ENCODE peak calls at places on chromosomes 2 and 18, in six cellular contexts. Y is breast epithelium, J is COR-L47, G is caudate nucleus, H is SW 1271, L is bronchial epithelial cell. F is an unnamed sample.

GRCh38 chr18:21949326-21950015 is 208.9 kb downstream of the MIB1 start:
- DNase-seq in H (no peak), G (no peak), L (peak), J (no peak), Y (no peak), F (no peak)

GRCh38 chr2:15806801-15807417 is 133.4 kb upstream of the MYCN start:
- DNase-seq in J (no peak), L (no peak), G (no peak), H (no peak), Y (no peak), F (no peak)

GRCh38 chr2:30300456-30301221 is 69.3 kb downstream of the LBH start:
- DNase-seq in H (no peak), L (no peak), G (no peak), Y (no peak), J (no peak), F (peak)

GRCh38 chr2:208369091-208369490 is 37.5 kb upstream of the PTH2R start:
- DNase-seq in H (no peak), J (no peak), L (peak), G (no peak), Y (no peak), F (peak)

GRCh38 chr2:99891358-99891757 is 251.0 kb downstream of the AFF3 start:
- DNase-seq in J (no peak), H (no peak), Y (no peak), L (no peak), G (no peak), F (no peak)

GRCh38 chr2:133235959-133236358 is 332.3 kb downstream of the NCKAP5 start:
- DNase-seq in L (peak), H (no peak), Y (no peak), G (no peak), J (no peak), F (peak)

GRCh38 chr2:71455741-71456569 is 2.6 kb downstream of the DYSF start:
- DNase-seq in Y (no peak), H (no peak), G (no peak), J (no peak), L (no peak), F (no peak)

GRCh38 chr2:75646583-75647425 is at the start of gene MRPL19:
- DNase-seq in J (peak), Y (peak), L (peak), H (peak), G (peak), F (peak)

GRCh38 chr2:196515041-196515440 is 124.5 kb upstream of the CCDC150 start:
- DNase-seq in Y (no peak), H (no peak), L (no peak), G (no peak), J (no peak), F (no peak)

GRCh38 chr2:109290887-109291675 is 162.1 kb downstream of the SH3RF3 start:
- DNase-seq in H (no peak), L (peak), J (no peak), Y (no peak), G (peak), F (peak)

GRCh38 chr2:236894791-236895190 is 190.9 kb upstream of the COPS8 start:
- DNase-seq in J (no peak), L (no peak), Y (no peak), G (no peak), H (no peak), F (no peak)

GRCh38 chr2:182577816-182578215 is 138.2 kb upstream of the DNAJC10 start:
- DNase-seq in L (no peak), Y (no peak), J (no peak), G (no peak), H (no peak), F (no peak)

GRCh38 chr18:5884375-5884774 is 10.9 kb downstream of the TMEM200C start:
- DNase-seq in G (no peak), J (no peak), L (no peak), Y (no peak), H (no peak), F (no peak)

GRCh38 chr2:129888896-129889295 is 90.6 kb upstream of the RAB6C start:
- DNase-seq in J (no peak), L (peak), Y (no peak), H (no peak), G (no peak), F (peak)

GRCh38 chr2:112144966-112145365 is 6.8 kb downstream of the FBLN7 start:
- DNase-seq in J (no peak), G (no peak), Y (no peak), H (no peak), L (no peak), F (no peak)

GRCh38 chr2:20589975-20590703 is 60.8 kb downstream of the HS1BP3 start:
- DNase-seq in G (no peak), H (no peak), J (no peak), Y (no peak), L (peak), F (no peak)

GRCh38 chr2:145541028-145541427 is 1021.1 kb upstream of the ZEB2 start:
- DNase-seq in L (no peak), Y (no peak), J (no peak), G (no peak), H (no peak), F (no peak)

GRCh38 chr18:26304511-26304910 is 78.3 kb downstream of the TAF4B start:
- DNase-seq in Y (no peak), L (no peak), J (no peak), G (no peak), H (no peak), F (no peak)

GRCh38 chr2:98412751-98413445 is 31.8 kb upstream of the INPP4A start:
- DNase-seq in J (peak), L (peak), Y (no peak), G (peak), H (peak), F (peak)

GRCh38 chr2:127516031-127516430 is 10.3 kb downstream of the IWS1 start:
- DNase-seq in J (no peak), L (no peak), H (no peak), G (peak), Y (peak), F (peak)

GRCh38 chr2:119650206-119650605 is 28.8 kb upstream of the TMEM177 start:
- DNase-seq in H (no peak), Y (no peak), J (no peak), L (no peak), G (no peak), F (no peak)

GRCh38 chr2:65788556-65788955 is 356.2 kb upstream of the SPRED2 start:
- DNase-seq in Y (no peak), J (no peak), G (no peak), H (no peak), L (no peak), F (no peak)

GRCh38 chr18:33115917-33116316 is 324.6 kb downstream of the CCDC178 start:
- DNase-seq in G (no peak), Y (no peak), H (no peak), L (no peak), J (no peak), F (no peak)

GRCh38 chr2:9118383-9118960 is 88.1 kb upstream of the ASAP2 start:
- DNase-seq in J (no peak), L (no peak), H (no peak), G (no peak), Y (no peak), F (no peak)

GRCh38 chr2:11576398-11576797 is 42.6 kb downstream of the GREB1 start:
- DNase-seq in L (no peak), G (no peak), Y (no peak), J (no peak), H (no peak), F (no peak)

GRCh38 chr18:6414723-6415362 is at the start of gene L3MBTL4:
- DNase-seq in Y (peak), G (peak), H (no peak), J (peak), L (no peak), F (no peak)

GRCh38 chr18:68494802-68495560 is 219.9 kb downstream of the TMX3 start:
- DNase-seq in H (no peak), Y (no peak), G (no peak), J (no peak), L (peak), F (peak)

GRCh38 chr2:27638709-27639108 is 9.9 kb downstream of the GPN1 start:
- DNase-seq in L (peak), J (no peak), H (no peak), Y (no peak), G (no peak), F (peak)

GRCh38 chr2:85853499-85854165 is 35.2 kb downstream of the ST3GAL5 start:
- DNase-seq in H (no peak), J (no peak), G (no peak), L (no peak), Y (no peak), F (no peak)

GRCh38 chr18:55416791-55417190 is 171.2 kb downstream of the TCF4 start:
- DNase-seq in Y (no peak), H (no peak), L (no peak), J (no peak), G (no peak), F (no peak)

GRCh38 chr2:235498556-235499305 is 4.9 kb downstream of the AGAP1 start:
- DNase-seq in H (no peak), G (no peak), Y (no peak), J (peak), L (no peak), F (no peak)

GRCh38 chr18:11247381-11247970 is 98.1 kb upstream of the PIEZO2 start:
- DNase-seq in H (no peak), Y (no peak), G (no peak), J (no peak), L (no peak), F (no peak)

GRCh38 chr2:27024812-27025211 is 8.0 kb upstream of the TMEM214 start:
- DNase-seq in G (no peak), H (no peak), J (no peak), Y (no peak), L (no peak), F (no peak)

GRCh38 chr2:173924285-173924684 is 40.9 kb downstream of the SP3 start:
- DNase-seq in L (no peak), Y (no peak), J (no peak), G (no peak), H (no peak), F (no peak)

GRCh38 chr2:71669628-71670429 is 216.5 kb downstream of the DYSF start:
- DNase-seq in G (no peak), L (no peak), H (no peak), Y (no peak), J (no peak), F (no peak)